ENCODE peak calls at places on chromosomes 16 and 17, in four cellular contexts. One of them, this sample, is unnamed.

GRCh38 chr17:40130352-40131042 is 8.7 kb downstream of the MSL1 start:
- DNase-seq in CD8-positive, alpha-beta T cell: no peak
- DNase-seq in CD4-positive, alpha-beta T cell: no peak
- DNase-seq in lower leg skin: no peak
- DNase-seq in this sample: no peak

GRCh38 chr17:76844846-76845245 is 23.4 kb upstream of the MGAT5B start:
- DNase-seq in CD4-positive, alpha-beta T cell: no peak
- DNase-seq in CD8-positive, alpha-beta T cell: no peak
- DNase-seq in lower leg skin: no peak
- DNase-seq in this sample: no peak

GRCh38 chr16:56610017-56610608 is 1.7 kb downstream of the MT2A start:
- DNase-seq in CD4-positive, alpha-beta T cell: peak
- DNase-seq in CD8-positive, alpha-beta T cell: peak
- DNase-seq in lower leg skin: no peak
- DNase-seq in this sample: no peak

GRCh38 chr17:59764292-59764741 is 56.9 kb downstream of the VMP1 start:
- DNase-seq in CD4-positive, alpha-beta T cell: no peak
- DNase-seq in lower leg skin: no peak
- DNase-seq in CD8-positive, alpha-beta T cell: no peak
- DNase-seq in this sample: no peak

GRCh38 chr16:831571-832443 is 31.3 kb upstream of the GNG13 start:
- DNase-seq in CD4-positive, alpha-beta T cell: no peak
- DNase-seq in lower leg skin: no peak
- DNase-seq in CD8-positive, alpha-beta T cell: no peak
- DNase-seq in this sample: no peak

GRCh38 chr17:73121513-73121912 is 29.0 kb upstream of the SLC39A11 start:
- DNase-seq in CD8-positive, alpha-beta T cell: no peak
- DNase-seq in CD4-positive, alpha-beta T cell: no peak
- DNase-seq in lower leg skin: no peak
- DNase-seq in this sample: no peak

GRCh38 chr17:72270530-72270929 is 149.7 kb downstream of the SOX9 start:
- DNase-seq in CD8-positive, alpha-beta T cell: no peak
- DNase-seq in lower leg skin: no peak
- DNase-seq in CD4-positive, alpha-beta T cell: no peak
- DNase-seq in this sample: no peak

GRCh38 chr17:81514735-81515529 is 2.3 kb upstream of the ACTG1 start:
- DNase-seq in lower leg skin: peak
- DNase-seq in CD8-positive, alpha-beta T cell: peak
- DNase-seq in CD4-positive, alpha-beta T cell: no peak
- DNase-seq in this sample: peak

GRCh38 chr17:80263253-80264047 is 2.8 kb downstream of the RNF213 start:
- DNase-seq in lower leg skin: peak
- DNase-seq in CD8-positive, alpha-beta T cell: peak
- DNase-seq in CD4-positive, alpha-beta T cell: peak
- DNase-seq in this sample: peak

GRCh38 chr17:72234951-72235350 is 114.1 kb downstream of the SOX9 start:
- DNase-seq in lower leg skin: peak
- DNase-seq in CD4-positive, alpha-beta T cell: no peak
- DNase-seq in CD8-positive, alpha-beta T cell: no peak
- DNase-seq in this sample: no peak

GRCh38 chr17:58184308-58184985 is 8.1 kb upstream of the EPX start:
- DNase-seq in CD8-positive, alpha-beta T cell: no peak
- DNase-seq in CD4-positive, alpha-beta T cell: no peak
- DNase-seq in lower leg skin: no peak
- DNase-seq in this sample: no peak

GRCh38 chr17:28371245-28372202 is at the start of gene SARM1:
- DNase-seq in CD4-positive, alpha-beta T cell: peak
- DNase-seq in lower leg skin: peak
- DNase-seq in CD8-positive, alpha-beta T cell: peak
- DNase-seq in this sample: peak

GRCh38 chr17:47618416-47618815 is 31.3 kb upstream of the KPNB1 start:
- DNase-seq in CD4-positive, alpha-beta T cell: no peak
- DNase-seq in CD8-positive, alpha-beta T cell: no peak
- DNase-seq in lower leg skin: no peak
- DNase-seq in this sample: no peak
- TF ChIP-seq CTCF in CD4-positive, alpha-beta T cell: no peak
- TF ChIP-seq CTCF in CD8-positive, alpha-beta T cell: no peak
- TF ChIP-seq CTCF in lower leg skin: no peak
- TF ChIP-seq CTCF in this sample: no peak

GRCh38 chr17:31286587-31286986 is 10.5 kb downstream of the OMG start:
- DNase-seq in lower leg skin: no peak
- DNase-seq in CD8-positive, alpha-beta T cell: no peak
- DNase-seq in CD4-positive, alpha-beta T cell: no peak
- DNase-seq in this sample: no peak
- TF ChIP-seq CTCF in lower leg skin: no peak
- TF ChIP-seq CTCF in CD8-positive, alpha-beta T cell: no peak
- TF ChIP-seq CTCF in CD4-positive, alpha-beta T cell: no peak
- TF ChIP-seq CTCF in this sample: no peak

DNA sequence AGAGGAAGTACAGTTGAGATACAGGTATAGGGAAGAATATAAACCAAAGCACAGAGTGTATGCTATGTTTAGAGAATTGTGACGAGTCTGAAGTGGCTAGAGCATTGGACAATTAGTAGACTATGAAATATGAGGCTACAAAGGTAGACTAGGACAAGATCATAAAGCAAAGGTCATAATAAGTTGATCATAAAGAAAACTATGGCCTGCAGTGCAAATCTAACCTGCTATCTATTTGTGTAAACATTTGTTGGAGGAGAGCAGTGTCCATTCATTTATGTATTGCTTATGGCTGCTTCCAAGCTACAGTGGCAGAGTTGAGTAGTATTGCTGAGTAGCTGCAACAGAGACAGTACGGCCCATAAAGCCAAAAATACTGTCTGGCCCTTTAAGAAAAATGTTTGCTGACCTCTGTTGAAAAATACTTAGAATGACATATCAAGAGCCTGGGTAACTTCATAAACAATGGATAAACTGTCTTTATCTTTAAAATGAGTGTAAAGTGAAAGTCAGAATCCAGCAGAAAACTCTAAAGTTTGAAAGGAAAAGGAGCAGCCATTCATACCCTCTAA is 14.5 kb upstream of the OR1E2 start:
- DNase-seq in CD8-positive, alpha-beta T cell: no peak
- DNase-seq in lower leg skin: no peak
- DNase-seq in CD4-positive, alpha-beta T cell: no peak
- DNase-seq in this sample: no peak
- TF ChIP-seq CTCF in CD8-positive, alpha-beta T cell: no peak
- TF ChIP-seq CTCF in lower leg skin: no peak
- TF ChIP-seq CTCF in CD4-positive, alpha-beta T cell: no peak
- TF ChIP-seq CTCF in this sample: no peak

DNA sequence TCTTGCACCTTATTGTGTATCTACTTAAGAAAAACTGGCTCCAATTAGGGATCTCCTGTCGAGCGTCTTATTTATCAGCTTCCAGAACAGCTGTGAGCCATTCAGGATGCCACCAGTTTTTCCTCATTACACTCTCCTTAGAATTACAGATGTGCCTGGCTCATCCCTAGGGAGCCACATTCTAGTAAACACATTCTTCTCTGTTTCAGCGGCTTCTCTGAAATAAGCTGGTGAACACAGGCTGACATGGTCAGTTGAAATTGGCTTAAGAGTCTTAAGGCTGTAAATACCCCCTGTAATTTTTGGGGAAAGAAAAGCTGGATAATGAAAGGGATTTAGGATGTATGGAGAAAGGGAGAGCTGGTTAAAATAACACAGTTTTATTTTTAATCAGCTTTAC is 561.9 kb upstream of the GOT2 start:
- DNase-seq in lower leg skin: no peak
- DNase-seq in CD4-positive, alpha-beta T cell: no peak
- DNase-seq in CD8-positive, alpha-beta T cell: no peak
- DNase-seq in this sample: no peak
- TF ChIP-seq CTCF in lower leg skin: no peak
- TF ChIP-seq CTCF in CD4-positive, alpha-beta T cell: no peak
- TF ChIP-seq CTCF in CD8-positive, alpha-beta T cell: no peak
- TF ChIP-seq CTCF in this sample: no peak

GRCh38 chr16:89442588-89442987 is 47.8 kb downstream of the ANKRD11 start:
- DNase-seq in CD8-positive, alpha-beta T cell: no peak
- DNase-seq in CD4-positive, alpha-beta T cell: no peak
- DNase-seq in lower leg skin: no peak
- DNase-seq in this sample: no peak

GRCh38 chr16:89443727-89444084 is 46.7 kb downstream of the ANKRD11 start:
- DNase-seq in CD8-positive, alpha-beta T cell: no peak
- DNase-seq in lower leg skin: no peak
- DNase-seq in CD4-positive, alpha-beta T cell: no peak
- DNase-seq in this sample: no peak

GRCh38 chr16:89445166-89445565 is 45.2 kb downstream of the ANKRD11 start:
- DNase-seq in lower leg skin: no peak
- DNase-seq in CD4-positive, alpha-beta T cell: no peak
- DNase-seq in CD8-positive, alpha-beta T cell: no peak
- DNase-seq in this sample: no peak

GRCh38 chr16:89444151-89444723 is 46.1 kb downstream of the ANKRD11 start:
- DNase-seq in CD8-positive, alpha-beta T cell: no peak
- DNase-seq in lower leg skin: no peak
- DNase-seq in CD4-positive, alpha-beta T cell: no peak
- DNase-seq in this sample: no peak

DNA sequence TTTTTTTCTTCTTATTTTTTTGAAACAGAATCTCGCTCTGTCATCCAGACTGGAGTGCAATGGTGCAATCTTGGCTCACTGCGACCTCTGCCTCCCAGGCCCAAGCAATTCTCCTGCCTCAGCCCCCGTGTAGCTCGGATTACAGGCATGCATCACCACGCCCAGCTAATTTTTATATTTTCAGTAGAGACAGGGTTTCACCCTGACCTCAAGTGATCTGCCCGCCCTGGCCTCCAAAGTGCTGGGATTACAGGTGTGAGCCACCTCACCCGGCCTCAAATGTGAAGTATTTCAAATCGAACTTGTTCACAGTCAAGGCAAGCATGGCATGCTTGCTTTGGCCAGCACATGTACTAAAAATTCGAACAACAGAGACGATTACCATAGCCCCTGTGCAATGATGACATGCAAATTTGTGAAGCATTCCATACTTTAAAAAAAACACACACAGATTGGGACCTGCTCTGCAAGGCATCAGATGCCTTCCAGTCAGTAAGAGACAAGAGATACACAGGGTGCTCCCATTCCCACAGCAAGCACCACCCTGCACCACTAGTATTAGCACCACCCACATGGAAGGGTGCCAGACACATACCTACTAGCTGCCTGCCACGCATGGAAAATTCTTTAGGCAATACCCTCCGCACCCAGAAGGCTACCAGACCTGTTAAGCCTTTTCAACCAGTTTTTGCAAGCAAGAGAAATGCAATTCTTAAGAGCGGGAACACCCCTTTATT is 47.2 kb downstream of the ANKRD11 start:
- DNase-seq in lower leg skin: peak
- DNase-seq in CD4-positive, alpha-beta T cell: no peak
- DNase-seq in CD8-positive, alpha-beta T cell: no peak
- DNase-seq in this sample: no peak
- TF ChIP-seq CTCF in lower leg skin: no peak
- TF ChIP-seq CTCF in CD4-positive, alpha-beta T cell: no peak
- TF ChIP-seq CTCF in CD8-positive, alpha-beta T cell: no peak
- TF ChIP-seq CTCF in this sample: no peak

DNA sequence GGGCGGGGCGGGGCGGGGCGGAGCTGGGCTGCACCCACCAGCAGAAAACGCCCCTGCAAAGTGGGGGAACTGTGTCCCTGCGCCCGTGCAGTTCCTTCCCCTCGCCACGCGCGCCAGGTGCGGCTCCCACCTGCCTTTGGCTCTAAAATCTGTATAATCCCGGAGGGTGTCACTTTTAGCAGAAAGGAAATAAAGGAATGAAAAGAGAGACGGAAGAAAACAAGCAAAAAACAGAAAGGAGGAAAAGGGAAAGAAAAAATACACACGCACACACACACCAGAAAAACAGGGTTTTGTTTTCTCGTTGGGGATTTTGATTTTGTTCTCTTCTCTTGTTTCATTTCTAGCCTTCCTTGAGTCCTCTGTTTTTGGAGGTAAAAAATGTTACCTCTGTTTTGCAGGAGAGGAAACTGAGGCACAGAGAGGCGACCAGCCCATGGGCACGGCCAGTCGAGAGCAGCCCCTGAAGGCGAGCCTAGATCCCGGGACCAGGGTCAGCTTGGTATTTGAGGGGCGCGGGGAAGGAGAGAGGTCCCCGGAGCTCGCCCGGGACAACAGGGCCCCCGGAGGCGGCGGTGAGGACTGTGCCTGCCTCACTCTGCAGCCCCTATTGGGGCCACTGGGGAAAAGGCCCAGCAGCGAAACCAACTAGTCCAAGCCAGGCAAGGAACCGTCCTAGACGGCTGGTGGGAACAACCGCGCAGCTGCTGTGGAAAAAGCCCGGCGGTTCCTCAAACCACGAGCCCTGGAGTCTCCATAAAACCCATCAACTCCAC is 594 bp upstream of the CARHSP1 start:
- DNase-seq in CD8-positive, alpha-beta T cell: no peak
- DNase-seq in lower leg skin: no peak
- DNase-seq in CD4-positive, alpha-beta T cell: no peak
- DNase-seq in this sample: no peak
- TF ChIP-seq CTCF in CD8-positive, alpha-beta T cell: no peak
- TF ChIP-seq CTCF in lower leg skin: no peak
- TF ChIP-seq CTCF in CD4-positive, alpha-beta T cell: no peak
- TF ChIP-seq CTCF in this sample: no peak

DNA sequence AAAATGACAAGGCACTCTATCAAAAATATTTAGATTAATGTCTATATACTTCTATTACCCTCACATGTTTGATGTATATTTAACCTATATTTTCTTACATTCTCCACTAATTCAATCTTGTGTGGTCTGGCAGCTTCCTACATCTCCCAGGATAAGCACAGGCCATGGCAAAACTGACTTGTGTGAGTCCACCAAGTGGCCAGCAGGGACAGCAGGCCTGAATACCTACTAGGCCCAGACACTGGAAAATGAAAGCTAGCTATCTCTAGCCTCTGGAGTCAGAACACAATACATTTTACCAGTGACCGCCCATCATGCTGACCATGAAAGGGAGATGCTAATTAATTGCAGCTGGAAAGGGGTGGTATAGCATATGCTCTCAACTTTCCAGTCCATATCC is 132.3 kb downstream of the PCTP start:
- DNase-seq in CD8-positive, alpha-beta T cell: no peak
- DNase-seq in CD4-positive, alpha-beta T cell: no peak
- DNase-seq in lower leg skin: no peak
- DNase-seq in this sample: no peak
- TF ChIP-seq CTCF in CD8-positive, alpha-beta T cell: no peak
- TF ChIP-seq CTCF in CD4-positive, alpha-beta T cell: no peak
- TF ChIP-seq CTCF in lower leg skin: no peak
- TF ChIP-seq CTCF in this sample: no peak

DNA sequence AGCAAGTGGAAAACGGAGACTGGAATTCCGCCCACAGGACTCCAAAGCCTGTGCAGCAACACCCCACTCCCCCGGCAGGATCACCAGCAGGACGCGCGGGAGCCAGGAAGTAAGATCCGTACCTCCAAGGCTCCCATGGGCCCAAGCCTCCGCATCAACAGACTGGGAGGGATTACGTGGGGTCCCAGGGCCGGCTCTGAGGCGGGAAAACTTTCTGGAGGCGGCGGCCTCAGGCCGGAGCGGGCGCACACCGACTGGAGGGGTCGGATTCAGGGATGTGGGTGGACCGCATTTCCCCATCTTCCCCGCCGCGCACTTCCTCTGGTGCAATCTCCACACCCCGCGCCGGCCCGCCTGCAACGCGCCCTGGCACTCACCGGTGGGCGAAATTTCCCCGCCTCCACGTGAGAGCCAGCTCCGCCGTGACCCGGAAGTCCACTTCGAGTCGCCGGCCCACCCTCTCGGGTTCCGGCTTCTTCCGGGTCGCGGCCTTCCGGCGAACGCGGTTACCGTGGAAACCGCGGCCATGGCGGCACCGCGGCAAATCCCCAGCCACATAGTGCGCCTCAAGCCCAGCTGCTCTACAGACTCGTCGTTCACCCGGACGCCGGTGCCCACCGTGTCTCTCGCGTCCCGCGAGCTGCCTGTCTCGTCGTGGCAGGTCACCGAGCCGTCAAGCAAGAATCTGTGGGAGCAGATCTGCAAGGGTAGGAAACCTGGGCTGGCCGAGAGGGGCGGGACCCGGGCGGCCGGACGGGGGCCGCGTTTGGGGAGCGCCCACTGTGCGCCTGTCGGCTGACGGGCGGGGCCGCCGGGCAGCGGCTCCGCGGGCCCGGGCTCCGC is at the start of the genes IQCK and KNOP1:
- DNase-seq in CD8-positive, alpha-beta T cell: peak
- DNase-seq in CD4-positive, alpha-beta T cell: peak
- DNase-seq in lower leg skin: peak
- DNase-seq in this sample: peak
- TF ChIP-seq CTCF in CD8-positive, alpha-beta T cell: no peak
- TF ChIP-seq CTCF in CD4-positive, alpha-beta T cell: no peak
- TF ChIP-seq CTCF in lower leg skin: no peak
- TF ChIP-seq CTCF in this sample: no peak